ENCODE peak calls at places on chromosome 3, in eight cellular contexts. A, U, O, D, V, Q, P and Y are unnamed samples.

GRCh38 chr3:183427206-183428139 is 946 bp downstream of the MCF2L2 start:
- DNase-seq in O (no peak), P (no peak), U (no peak), D (no peak), A (no peak), V (no peak), Q (no peak), Y (no peak)

GRCh38 chr3:99114565-99115291 is 213.2 kb upstream of the DCBLD2 start:
- DNase-seq in V (no peak), D (no peak), A (peak; percentile 69), O (no peak), P (peak; percentile 76), U (peak; percentile 88), Q (peak; percentile 3), Y (peak; percentile 64)

GRCh38 chr3:185724761-185725160 is 100.1 kb downstream of the IGF2BP2 start:
- DNase-seq in U (peak; percentile 83), P (no peak), D (no peak), O (no peak), V (no peak), Q (no peak), A (peak; percentile 71), Y (peak; percentile 48)

GRCh38 chr3:147099076-147099475 is 307.3 kb downstream of the ZIC4 start:
- DNase-seq in Q (no peak), O (no peak), A (no peak), V (no peak), P (no peak), U (no peak), D (no peak), Y (no peak)

GRCh38 chr3:55128201-55128870 is 200.5 kb upstream of the LRTM1 start:
- DNase-seq in U (peak; percentile 59), Q (no peak), O (no peak), D (peak; percentile 83), P (peak; percentile 55), V (no peak), A (peak; percentile 28), Y (peak; percentile 76)

GRCh38 chr3:127535901-127536817 is 54.4 kb downstream of the TPRA1 start:
- DNase-seq in Q (no peak), P (no peak), A (no peak), V (no peak), D (no peak), U (no peak), O (no peak), Y (no peak)

GRCh38 chr3:105365171-105365535 is 1.6 kb upstream of the ALCAM start:
- DNase-seq in D (no peak), A (no peak), U (peak; percentile 50), Q (no peak), O (no peak), P (no peak), V (no peak), Y (no peak)

GRCh38 chr3:177589041-177589650 is 391.9 kb upstream of the TBL1XR1 start:
- DNase-seq in D (no peak), V (no peak), O (no peak), A (no peak), P (peak; percentile 14), U (no peak), Q (no peak), Y (no peak)

GRCh38 chr3:168250415-168250861 is 154.7 kb upstream of the GOLIM4 start:
- DNase-seq in O (no peak), A (peak; percentile 6), D (no peak), Q (no peak), V (peak; percentile 25), P (no peak), U (peak; percentile 13), Y (no peak)

GRCh38 chr3:4524423-4524769 is 31.2 kb downstream of the ITPR1 start:
- DNase-seq in U (no peak), Q (no peak), O (no peak), A (peak; percentile 19), P (peak; percentile 82), V (no peak), D (no peak), Y (no peak)

GRCh38 chr3:81249540-81250029 is 511.9 kb downstream of the GBE1 start:
- DNase-seq in O (no peak), U (peak; percentile 81), A (peak; percentile 6), D (no peak), V (peak; percentile 2), Q (no peak), P (peak; percentile 43), Y (peak; percentile 48)

GRCh38 chr3:158261371-158261991 is 151.6 kb downstream of the RSRC1 start:
- DNase-seq in U (peak; percentile 51), P (no peak), D (no peak), Q (no peak), A (no peak), O (no peak), V (no peak), Y (no peak)

GRCh38 chr3:149599236-149599635 is 58.6 kb downstream of the WWTR1 start:
- DNase-seq in V (no peak), U (peak; percentile 36), O (no peak), Q (no peak), A (no peak), P (no peak), D (no peak), Y (no peak)

GRCh38 chr3:14831916-14832430 is 13.2 kb downstream of the FGD5 start:
- DNase-seq in O (no peak), V (no peak), Q (no peak), A (no peak), P (no peak), D (no peak), U (no peak), Y (no peak)

GRCh38 chr3:155070932-155071387 is 9.2 kb upstream of the MME start:
- DNase-seq in Q (no peak), U (peak; percentile 99), P (peak; percentile 61), D (peak; percentile 95), A (peak; percentile 99), O (no peak), V (no peak), Y (peak; percentile 92)

GRCh38 chr3:129560931-129561594 is 18.1 kb downstream of the H1-8 start:
- DNase-seq in D (peak; percentile 51), Q (no peak), V (no peak), P (no peak), U (peak; percentile 77), O (no peak), A (peak; percentile 76), Y (peak; percentile 76)

GRCh38 chr3:102142379-102143058 is 292.3 kb upstream of the ZPLD1 start:
- DNase-seq in O (no peak), U (peak; percentile 41), P (no peak), V (no peak), Q (no peak), A (no peak), D (no peak), Y (no peak)

GRCh38 chr3:64388886-64389285 is 163.6 kb upstream of the PRICKLE2 start:
- DNase-seq in P (no peak), Q (no peak), V (no peak), A (no peak), O (no peak), D (no peak), U (no peak), Y (no peak)

GRCh38 chr3:116905805-116906204 is 196.2 kb downstream of the TUSC7 start:
- DNase-seq in O (no peak), U (peak; percentile 17), D (no peak), A (no peak), P (peak; percentile 10), V (no peak), Q (no peak), Y (no peak)

GRCh38 chr3:42544492-42545283 is 37.1 kb downstream of the SEC22C start:
- DNase-seq in Q (no peak), U (peak; percentile 30), D (no peak), V (no peak), O (no peak), A (no peak), P (peak; percentile 7), Y (no peak)

GRCh38 chr3:133979553-133979952 is 50.2 kb downstream of the SLCO2A1 start:
- DNase-seq in A (no peak), P (no peak), V (no peak), Q (no peak), D (no peak), O (no peak), U (peak; percentile 10), Y (no peak)

GRCh38 chr3:150555859-150556436 is 9.4 kb downstream of the EIF2A start:
- DNase-seq in O (no peak), U (no peak), V (no peak), Q (no peak), A (no peak), D (no peak), P (no peak), Y (no peak)

GRCh38 chr3:65291448-65292091 is 603.8 kb upstream of the ADAMTS9 start:
- DNase-seq in P (no peak), O (no peak), D (no peak), V (no peak), U (no peak), Q (no peak), A (no peak), Y (no peak)

GRCh38 chr3:73508330-73508954 is 116.3 kb downstream of the PDZRN3 start:
- DNase-seq in V (peak; percentile 56), A (peak; percentile 81), Q (peak; percentile 60), D (no peak), P (peak; percentile 72), U (peak; percentile 86), O (no peak), Y (peak; percentile 62)

GRCh38 chr3:85670626-85671025 is 711.8 kb downstream of the CADM2 start:
- DNase-seq in A (no peak), P (no peak), V (no peak), O (no peak), D (no peak), Q (no peak), U (no peak), Y (no peak)

GRCh38 chr3:62554264-62554799 is 181.0 kb upstream of the FEZF2 start:
- DNase-seq in V (no peak), Q (peak; percentile 44), O (no peak), A (no peak), P (peak; percentile 43), D (no peak), U (peak; percentile 23), Y (no peak)
- TF ChIP-seq CTCF in V (no peak), Q (peak; percentile 68), O (no peak), A (no peak), P (peak; percentile 27), D (peak; percentile 34), U (peak; percentile 55), Y (peak; percentile 66)

GRCh38 chr3:139522421-139522820 is 17.1 kb downstream of the RBP1 start:
- DNase-seq in Q (no peak), O (no peak), D (no peak), A (no peak), P (no peak), U (no peak), V (no peak), Y (no peak)
- TF ChIP-seq CTCF in Q (peak; percentile 28), O (no peak), D (no peak), A (peak; percentile 4), P (no peak), U (peak; percentile 46), V (no peak), Y (no peak)

DNA sequence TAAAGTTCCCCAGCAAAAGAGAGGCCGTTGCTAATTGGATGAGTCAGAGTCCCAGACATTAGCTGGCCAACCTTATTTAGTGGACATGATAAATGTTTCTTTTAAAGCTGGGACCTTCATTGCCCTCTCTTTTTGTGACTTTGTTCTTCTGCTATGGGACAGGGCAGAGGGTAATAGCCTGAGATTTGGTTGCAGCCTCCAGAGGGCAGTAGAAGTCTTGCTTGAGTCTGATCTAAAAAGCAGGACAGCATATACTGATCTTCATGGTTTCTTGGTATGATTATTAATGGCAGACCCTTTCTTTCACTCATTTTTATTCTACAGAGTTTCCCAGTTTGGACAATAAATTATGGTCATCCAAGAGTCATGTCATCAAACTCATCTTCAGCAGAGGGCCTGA is 25.1 kb upstream of the ZKSCAN7 start:
- DNase-seq in D (no peak), O (no peak), A (peak; percentile 23), P (peak; percentile 3), Q (peak; percentile 20), U (peak; percentile 33), V (no peak), Y (peak; percentile 32)
- TF ChIP-seq CTCF in D (peak; percentile 32), O (peak; percentile 28), A (peak; percentile 39), P (no peak), Q (peak; percentile 69), U (peak; percentile 55), V (peak; percentile 46), Y (peak; percentile 68)

GRCh38 chr3:172666181-172666872 is 44.5 kb downstream of the NCEH1 start:
- DNase-seq in V (no peak), U (peak; percentile 58), O (no peak), P (peak; percentile 35), Q (peak; percentile 11), A (no peak), D (no peak), Y (no peak)
- TF ChIP-seq CTCF in V (no peak), U (peak; percentile 66), O (no peak), P (no peak), Q (no peak), A (peak; percentile 31), D (peak; percentile 26), Y (no peak)